ENCODE peak calls at places on chromosomes 2 and 18, in nine cellular contexts. Z, E, B, U, F, I, S, K and H are unnamed samples.

GRCh38 chr2:130936451-130936850 is 99.7 kb downstream of the ARHGEF4 start:
- DNase-seq in Z (no peak), E (no peak), B (no peak), U (no peak), F (no peak), I (no peak), S (no peak), K (no peak), H (no peak)

GRCh38 chr2:74560591-74560990 is 6.1 kb downstream of the DOK1 start:
- DNase-seq in Z (peak), E (no peak), B (no peak), U (no peak), F (no peak), I (no peak), S (no peak), K (peak), H (no peak)

GRCh38 chr2:40372278-40372580 is 79.7 kb downstream of the SLC8A1 start:
- DNase-seq in Z (no peak), E (peak), B (no peak), U (peak), F (no peak), I (no peak), S (no peak), K (no peak), H (no peak)

GRCh38 chr18:697771-698170 is 14.7 kb downstream of the ENOSF1 start:
- DNase-seq in Z (peak), E (no peak), B (no peak), U (no peak), F (no peak), I (no peak), S (no peak), K (no peak), H (no peak)

GRCh38 chr18:78627546-78628315 is 351.9 kb upstream of the SALL3 start:
- DNase-seq in Z (no peak), E (no peak), B (no peak), U (no peak), F (no peak), I (no peak), S (no peak), K (no peak), H (no peak)

GRCh38 chr2:98086491-98087446 is at the start of gene VWA3B:
- DNase-seq in Z (peak), E (peak), B (peak), U (peak), F (no peak), I (peak), S (no peak), K (peak), H (no peak)

GRCh38 chr2:175478369-175478768 is 296.9 kb upstream of the ATP5MC3 start:
- DNase-seq in Z (peak), E (no peak), B (no peak), U (no peak), F (no peak), I (peak), S (no peak), K (peak), H (no peak)

GRCh38 chr2:10537522-10538195 is 89.5 kb upstream of the ODC1 start:
- DNase-seq in Z (no peak), E (no peak), B (no peak), U (no peak), F (no peak), I (no peak), S (peak), K (no peak), H (no peak)

GRCh38 chr2:239559417-239560261 is 158.8 kb upstream of the HDAC4 start:
- DNase-seq in Z (no peak), E (no peak), B (no peak), U (no peak), F (no peak), I (no peak), S (no peak), K (no peak), H (no peak)

GRCh38 chr2:138421971-138422335 is 79.6 kb upstream of the SPOPL start:
- DNase-seq in Z (peak), E (peak), B (peak), U (peak), F (no peak), I (no peak), S (no peak), K (peak), H (peak)

GRCh38 chr2:204842731-204843490 is 297.6 kb downstream of the PARD3B start:
- DNase-seq in Z (peak), E (peak), B (peak), U (peak), F (no peak), I (no peak), S (no peak), K (peak), H (peak)

GRCh38 chr2:207239754-207240494 is 74.2 kb upstream of the KLF7 start:
- DNase-seq in Z (no peak), E (peak), B (peak), U (peak), F (no peak), I (no peak), S (no peak), K (peak), H (no peak)

GRCh38 chr2:20977497-20977896 is 66.4 kb downstream of the APOB start:
- DNase-seq in Z (no peak), E (no peak), B (no peak), U (no peak), F (no peak), I (no peak), S (no peak), K (no peak), H (no peak)

GRCh38 chr2:173843526-173843925 is 121.6 kb downstream of the SP3 start:
- DNase-seq in Z (no peak), E (no peak), B (no peak), U (no peak), F (no peak), I (no peak), S (no peak), K (no peak), H (no peak)

GRCh38 chr2:149330127-149331022 is at the start of gene LYPD6:
- DNase-seq in Z (peak), E (peak), B (peak), U (peak), F (peak), I (peak), S (no peak), K (peak), H (no peak)

GRCh38 chr2:11123856-11124759 is 31.2 kb upstream of the SLC66A3 start:
- DNase-seq in Z (peak), E (peak), B (peak), U (peak), F (peak), I (peak), S (peak), K (peak), H (no peak)

GRCh38 chr18:8301427-8302172 is 307.6 kb upstream of the RAB12 start:
- DNase-seq in Z (no peak), E (no peak), B (no peak), U (peak), F (peak), I (peak), S (no peak), K (peak), H (no peak)

GRCh38 chr2:231360881-231361294 is 34.6 kb upstream of the B3GNT7 start:
- DNase-seq in Z (no peak), E (no peak), B (no peak), U (no peak), F (no peak), I (no peak), S (no peak), K (no peak), H (no peak)

GRCh38 chr2:67446504-67446911 is 49.4 kb downstream of the ETAA1 start:
- DNase-seq in Z (no peak), E (peak), B (peak), U (peak), F (no peak), I (no peak), S (no peak), K (peak), H (no peak)

GRCh38 chr2:175688241-175688640 is 313.8 kb downstream of the LNPK start:
- DNase-seq in Z (no peak), E (no peak), B (no peak), U (no peak), F (no peak), I (no peak), S (no peak), K (no peak), H (no peak)

GRCh38 chr2:238797537-238797936 is 50.3 kb upstream of the TWIST2 start:
- DNase-seq in Z (no peak), E (no peak), B (no peak), U (no peak), F (no peak), I (no peak), S (no peak), K (no peak), H (no peak)

GRCh38 chr18:57084331-57085298 is 62.3 kb upstream of the BOD1L2 start:
- DNase-seq in Z (peak), E (no peak), B (no peak), U (no peak), F (no peak), I (peak), S (no peak), K (peak), H (no peak)

GRCh38 chr2:127486247-127486912 is 39.9 kb downstream of the IWS1 start:
- DNase-seq in Z (no peak), E (no peak), B (peak), U (no peak), F (no peak), I (no peak), S (no peak), K (no peak), H (no peak)

GRCh38 chr2:230987137-230988020 is 8.5 kb upstream of the SPATA3 start:
- DNase-seq in Z (peak), E (peak), B (peak), U (peak), F (peak), I (peak), S (peak), K (peak), H (no peak)

GRCh38 chr18:21598726-21599584 is 1.5 kb downstream of the ESCO1 start:
- DNase-seq in Z (peak), E (peak), B (no peak), U (no peak), F (peak), I (no peak), S (no peak), K (peak), H (no peak)
- H3K9ac ChIP-seq in Z (peak), E (peak), B (peak), U (no peak), F (peak), I (peak), S (peak), K (peak), H (peak)

DNA sequence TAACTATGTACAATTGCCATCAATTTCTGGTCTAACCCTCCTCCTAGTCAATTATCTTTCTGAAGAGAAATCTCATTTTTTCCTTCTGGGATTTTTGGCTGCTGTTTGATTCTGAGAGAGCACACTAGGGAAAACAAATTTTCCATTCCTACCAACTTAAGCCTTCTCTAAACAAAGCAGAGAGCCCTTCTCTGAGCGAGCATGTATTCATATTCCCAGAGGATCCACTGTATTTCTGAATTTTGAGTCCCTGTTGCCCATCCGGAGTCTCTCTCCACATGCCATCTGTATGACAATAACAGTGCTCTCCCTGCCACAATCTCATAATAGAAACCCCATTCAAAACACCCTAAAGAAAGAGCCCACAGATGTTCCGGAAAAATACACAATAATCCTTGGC is 78.6 kb downstream of the MAIP1 start:
- DNase-seq in Z (no peak), E (peak), B (no peak), U (no peak), F (no peak), I (no peak), S (no peak), K (no peak), H (no peak)
- H3K9ac ChIP-seq in Z (no peak), E (no peak), B (no peak), U (no peak), F (no peak), I (no peak), S (no peak), K (no peak), H (no peak)

DNA sequence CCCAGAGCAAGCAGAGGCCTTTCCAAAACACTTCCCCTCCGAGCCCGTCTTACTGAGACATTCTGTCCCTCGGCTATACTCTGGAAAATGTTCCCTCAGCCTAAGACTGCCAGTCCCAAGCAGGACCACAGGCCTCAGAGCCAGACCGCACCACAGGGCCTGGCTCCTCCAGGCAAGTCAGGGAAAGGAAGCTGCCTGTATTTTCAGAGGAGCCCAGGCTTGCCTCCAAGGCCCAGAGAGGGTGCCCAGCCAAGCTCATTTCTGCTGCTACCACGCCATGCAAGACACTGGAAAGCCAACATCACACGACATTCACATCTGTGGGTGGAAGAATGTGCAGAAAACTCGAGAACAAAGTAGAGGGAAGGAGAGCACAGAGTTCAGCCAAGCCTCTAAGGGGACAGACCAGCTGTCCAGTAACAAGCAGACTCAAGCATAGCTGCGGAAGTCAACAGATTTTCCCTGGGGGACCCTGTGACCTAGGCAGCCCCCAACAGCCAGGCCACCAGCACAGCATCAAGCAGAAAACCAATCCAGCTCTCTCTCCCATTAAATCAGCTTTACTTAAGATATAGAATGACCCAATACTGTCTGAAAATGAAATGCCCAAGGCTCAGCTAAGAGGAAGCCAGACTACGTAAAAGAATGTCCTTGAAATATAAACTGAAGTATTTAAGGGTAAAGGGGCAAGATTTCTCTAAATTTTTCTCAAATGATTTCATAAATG is 123.9 kb downstream of the ZFP36L2 start:
- DNase-seq in Z (no peak), E (no peak), B (peak), U (peak), F (no peak), I (no peak), S (no peak), K (no peak), H (no peak)
- H3K9ac ChIP-seq in Z (no peak), E (peak), B (peak), U (peak), F (no peak), I (no peak), S (no peak), K (no peak), H (no peak)

GRCh38 chr2:150526006-150526405 is 38.5 kb upstream of the RND3 start:
- DNase-seq in Z (peak), E (no peak), B (no peak), U (no peak), F (no peak), I (no peak), S (no peak), K (peak), H (no peak)
- H3K9ac ChIP-seq in Z (no peak), E (peak), B (peak), U (no peak), F (no peak), I (no peak), S (no peak), K (peak), H (no peak)